ENCODE peak calls at places on chromosome 16, in ten cellular contexts. N is left ventricle myocardium inferior, T is heart right ventricle, Q is OCI-LY7, P is heart left ventricle, B is spleen, M is colonic mucosa, Z is breast epithelium, H is transverse colon, C is PC-3. A is an unnamed sample.

GRCh38 chr16:81798311-81799137 is 19.4 kb downstream of the PLCG2 start:
- DNase-seq in M (no peak), B (peak; percentile 93), C (no peak), H (peak; percentile 36), T (no peak), Q (peak; percentile 96), P (no peak), N (no peak), Z (no peak), A (peak; percentile 60)

GRCh38 chr16:61937646-61938045 is 98.6 kb downstream of the CDH8 start:
- DNase-seq in C (no peak), Q (no peak), Z (no peak), M (no peak), B (no peak), T (no peak), H (no peak), N (no peak), P (no peak), A (no peak)

GRCh38 chr16:81551141-81551808 is 106.7 kb downstream of the CMIP start:
- DNase-seq in N (no peak), B (no peak), T (no peak), C (peak; percentile 51), M (no peak), Q (no peak), H (no peak), P (no peak), Z (no peak), A (no peak)

GRCh38 chr16:57757326-57757786 is 21.8 kb downstream of the KATNB1 start:
- DNase-seq in C (peak; percentile 84), H (peak; percentile 91), B (peak; percentile 96), M (peak; percentile 94), N (peak; percentile 88), P (peak; percentile 89), T (peak; percentile 90), Z (peak; percentile 90), Q (peak; percentile 78), A (peak; percentile 90)

GRCh38 chr16:20897253-20897896 is 2.8 kb downstream of the DCUN1D3 start:
- DNase-seq in H (no peak), T (no peak), N (no peak), M (no peak), B (no peak), Q (no peak), P (no peak), Z (no peak), C (peak; percentile 20), A (no peak)

GRCh38 chr16:57145046-57145963 is 40.5 kb downstream of the PSME3IP1 start:
- DNase-seq in B (peak; percentile 70), M (no peak), H (no peak), Q (no peak), P (no peak), N (no peak), T (no peak), Z (no peak), C (no peak), A (peak; percentile 16)

GRCh38 chr16:27225536-27226360 is 22.4 kb downstream of the KDM8 start:
- DNase-seq in P (no peak), N (no peak), T (no peak), M (peak; percentile 76), Z (no peak), C (peak; percentile 6), H (peak; percentile 65), Q (peak; percentile 35), B (peak; percentile 70), A (no peak)

GRCh38 chr16:23114131-23114904 is 34.9 kb downstream of the USP31 start:
- DNase-seq in P (no peak), N (no peak), C (no peak), H (no peak), Q (no peak), B (no peak), M (no peak), Z (no peak), T (no peak), A (no peak)

GRCh38 chr16:12869681-12870427 is 31.5 kb upstream of the SHISA9 start:
- DNase-seq in N (no peak), Z (no peak), P (no peak), C (no peak), H (no peak), Q (no peak), T (no peak), M (no peak), B (no peak), A (no peak)

GRCh38 chr16:25031132-25031440 is 15.9 kb upstream of the ARHGAP17 start:
- DNase-seq in B (no peak), M (no peak), C (no peak), Q (no peak), H (no peak), P (no peak), Z (no peak), N (no peak), T (no peak), A (no peak)

GRCh38 chr16:82935781-82936180 is 309.0 kb downstream of the CDH13 start:
- DNase-seq in P (no peak), C (no peak), Q (peak; percentile 7), T (no peak), B (no peak), H (no peak), Z (no peak), N (no peak), M (no peak), A (no peak)

DNA sequence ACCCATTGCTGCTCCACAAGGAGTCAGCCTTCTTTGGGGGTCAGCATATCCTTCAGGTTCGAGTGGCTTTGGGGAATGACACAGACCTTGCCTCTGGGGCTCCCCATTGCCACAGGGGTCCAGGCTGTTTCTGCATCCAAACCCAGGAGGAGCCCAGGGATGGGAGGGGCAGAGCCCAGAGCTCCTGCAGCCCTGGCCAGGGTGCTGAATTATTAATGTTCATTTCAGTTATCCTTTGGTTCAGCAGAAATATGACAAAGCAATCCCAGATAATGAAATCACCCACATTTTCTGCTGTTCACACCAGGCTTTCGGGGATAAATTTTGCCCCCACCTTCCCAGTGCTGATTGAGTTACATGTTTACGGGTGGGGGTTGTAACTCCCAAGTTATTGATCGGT is 240.1 kb upstream of the N4BP1 start:
- DNase-seq in Z (no peak), H (no peak), N (no peak), B (no peak), M (no peak), T (no peak), Q (no peak), P (no peak), C (no peak), A (no peak)
- H3K27ac ChIP-seq in Z (no peak overlapping the region), H (no peak overlapping the region), N (no peak overlapping the region), B (no peak overlapping the region), M (no peak overlapping the region), T (no peak overlapping the region), Q (no peak overlapping the region), P (no peak overlapping the region), C (no peak overlapping the region), A (no peak overlapping the region)

DNA sequence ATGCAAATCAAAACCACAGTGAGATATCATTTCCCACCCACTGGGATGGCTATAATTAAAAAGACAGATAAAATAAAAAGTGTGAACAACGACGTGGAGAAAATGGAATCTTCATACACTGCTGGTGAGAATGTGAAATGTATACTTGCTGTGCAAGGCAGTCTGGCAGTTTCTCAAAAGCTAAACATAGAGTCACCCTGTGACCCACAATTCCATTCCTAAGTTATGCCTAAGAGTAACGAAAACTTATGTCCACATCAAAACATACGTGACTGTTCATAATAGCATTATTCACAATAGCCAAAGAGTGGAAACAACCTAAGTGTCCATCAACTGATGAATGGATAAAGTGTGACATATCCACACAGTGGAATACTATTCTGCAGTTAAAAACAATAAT is 38.1 kb upstream of the VPS4A start:
- DNase-seq in Q (no peak), B (no peak), H (no peak), C (no peak), P (no peak), Z (no peak), T (no peak), N (no peak), M (no peak), A (no peak)
- TF ChIP-seq CTCF in Q (no peak), B (no peak), H (no peak), C (no peak), P (no peak), Z (no peak), T (no peak), N (no peak), M (no peak), A (no peak)

GRCh38 chr16:50679676-50680555 is 1.2 kb downstream of the SNX20 start:
- DNase-seq in Q (no peak), Z (no peak), H (no peak), C (no peak), N (no peak), B (peak; percentile 69), T (no peak), P (no peak), M (no peak), A (no peak)
- H3K4me3 ChIP-seq in Q (no peak overlapping the region), Z (peak overlapping the region; percentile 23), H (peak overlapping the region; percentile 12), C (no peak overlapping the region), N (no peak overlapping the region), B (peak overlapping the region; percentile 70), T (peak overlapping the region; percentile 34), P (no peak overlapping the region), M (peak overlapping the region; percentile 28), A (no peak overlapping the region)

DNA sequence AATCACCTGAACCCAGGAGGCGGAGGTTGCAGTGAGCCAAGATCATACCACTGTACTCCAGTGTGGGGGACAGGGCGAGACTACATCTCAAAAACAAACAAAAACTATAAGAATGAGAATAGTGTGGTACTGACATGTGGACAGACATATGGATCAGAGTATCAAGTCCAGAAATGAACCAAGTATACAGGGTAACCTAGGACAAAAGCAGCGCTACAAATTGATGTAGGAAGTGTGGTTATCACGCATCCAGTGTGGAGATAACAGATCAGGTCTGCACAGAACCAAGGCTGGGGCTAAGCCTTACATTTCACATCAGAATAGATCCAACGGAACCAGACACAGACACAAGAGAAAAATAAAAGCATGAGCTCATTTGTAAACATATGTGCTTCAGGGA is 23.0 kb upstream of the C16orf95 start:
- DNase-seq in N (no peak), H (no peak), Q (no peak), T (no peak), Z (no peak), M (no peak), C (no peak), B (no peak), P (no peak), A (no peak)
- H3K27ac ChIP-seq in N (no peak overlapping the region), H (no peak overlapping the region), Q (no peak overlapping the region), T (no peak overlapping the region), Z (no peak overlapping the region), M (no peak overlapping the region), C (no peak overlapping the region), B (no peak overlapping the region), P (no peak overlapping the region), A (no peak overlapping the region)

DNA sequence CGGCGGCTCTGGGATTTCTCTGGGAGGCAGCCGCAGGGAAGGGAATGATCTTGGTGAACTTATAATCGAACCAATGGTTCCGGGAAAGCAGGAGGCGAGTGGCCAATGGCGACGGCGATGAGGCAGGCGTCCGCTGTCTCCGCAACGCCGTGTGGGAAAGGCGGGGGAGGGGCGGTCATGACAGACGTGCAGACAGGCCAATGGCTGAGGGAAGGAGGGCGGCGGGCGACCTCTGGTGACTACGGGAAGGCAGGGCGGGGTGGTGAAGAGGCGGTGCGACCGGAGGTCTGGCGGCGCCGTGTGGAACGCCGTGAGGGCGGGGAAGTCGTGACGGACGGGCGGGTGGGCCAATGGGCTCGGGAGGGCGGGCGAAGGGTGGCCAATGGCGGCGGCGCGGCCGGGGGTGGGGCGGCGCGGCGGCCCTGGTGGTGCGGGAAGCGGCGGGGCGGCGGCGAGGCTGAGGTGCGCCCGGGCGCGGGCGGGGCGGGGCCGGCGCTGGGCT is at the start of gene RAB40C:
- DNase-seq in Q (peak; percentile 99), N (peak; percentile 99), C (peak; percentile 92), M (peak; percentile 99), T (peak; percentile 99), H (peak; percentile 99), Z (peak; percentile 100), B (peak; percentile 99), P (peak; percentile 99), A (peak; percentile 98)
- TF ChIP-seq CTCF in Q (no peak), N (no peak), C (no peak), M (no peak), T (peak; percentile 11), H (peak; percentile 11), Z (no peak), B (peak; percentile 24), P (no peak), A (no peak)